ENCODE peak calls at places on chromosomes 2 and 18, in five cellular contexts. V is fibroblast of lung, O is K562, M is body of pancreas, U is ovary. H is an unnamed sample.

GRCh38 chr2:193608451-193608850 is 1413.7 kb upstream of the TMEFF2 start:
- DNase-seq in V (no peak), O (no peak), M (no peak), U (no peak), H (no peak)

GRCh38 chr2:199966405-199966804 is 11.0 kb downstream of the MAIP1 start:
- DNase-seq in V (no peak), O (no peak), M (no peak), U (no peak), H (no peak)

GRCh38 chr18:10739152-10739551 is 213.3 kb downstream of the NAPG start:
- DNase-seq in V (peak; percentile 45), O (no peak), M (no peak), U (no peak), H (no peak)

GRCh38 chr2:186611526-186611925 is 21.7 kb downstream of the ITGAV start:
- DNase-seq in V (no peak), O (no peak), M (no peak), U (no peak), H (no peak)

GRCh38 chr18:32483002-32483401 is 12.3 kb upstream of the GAREM1 start:
- DNase-seq in V (no peak), O (no peak), M (no peak), U (no peak), H (no peak)

GRCh38 chr2:226747288-226747687 is 52.3 kb downstream of the IRS1 start:
- DNase-seq in V (no peak), O (no peak), M (no peak), U (no peak), H (no peak)

GRCh38 chr2:20516646-20517341 is 69.9 kb downstream of the RHOB start:
- DNase-seq in V (peak; percentile 50), O (no peak), M (peak; percentile 48), U (peak; percentile 65), H (no peak)

GRCh38 chr2:48588745-48589144 is 28.9 kb upstream of the GTF2A1L start:
- DNase-seq in V (no peak), O (no peak), M (no peak), U (no peak), H (no peak)

GRCh38 chr2:218782529-218782845 is 540 bp downstream of the CYP27A1 start:
- DNase-seq in V (no peak), O (no peak), M (no peak), U (no peak), H (no peak)

GRCh38 chr2:46534589-46534988 is 55.2 kb downstream of the TMEM247 start:
- DNase-seq in V (no peak), O (no peak), M (no peak), U (no peak), H (no peak)

GRCh38 chr2:191014653-191015020 is 666 bp upstream of the STAT1 start:
- DNase-seq in V (no peak), O (no peak), M (no peak), U (no peak), H (no peak)

GRCh38 chr2:22867921-22868320 is 517.1 kb upstream of the KLHL29 start:
- DNase-seq in V (no peak), O (no peak), M (peak; percentile 3), U (no peak), H (no peak)

GRCh38 chr2:172080641-172081230 is 4.6 kb upstream of the DLX1 start:
- DNase-seq in V (no peak), O (no peak), M (no peak), U (no peak), H (no peak)

GRCh38 chr2:151206446-151206968 is 55.2 kb downstream of the RBM43 start:
- DNase-seq in V (no peak), O (no peak), M (no peak), U (no peak), H (no peak)

GRCh38 chr2:192571636-192572035 is 376.9 kb upstream of the TMEFF2 start:
- DNase-seq in V (no peak), O (no peak), M (no peak), U (no peak), H (no peak)

GRCh38 chr18:48219429-48220145 is 189.6 kb downstream of the ZBTB7C start:
- DNase-seq in V (no peak), O (no peak), M (no peak), U (no peak), H (no peak)

GRCh38 chr18:54392621-54393023 is 34.9 kb downstream of the C18orf54 start:
- DNase-seq in V (peak; percentile 54), O (peak; percentile 35), M (no peak), U (no peak), H (peak; percentile 48)

GRCh38 chr18:23032030-23032582 is 99.0 kb downstream of the RBBP8 start:
- DNase-seq in V (peak; percentile 84), O (no peak), M (no peak), U (no peak), H (peak; percentile 73)

GRCh38 chr2:240645346-240646060 is 20.2 kb downstream of the GPR35 start:
- DNase-seq in V (no peak), O (no peak), M (no peak), U (no peak), H (no peak)

GRCh38 chr2:175431054-175431780 is 249.7 kb upstream of the ATP5MC3 start:
- DNase-seq in V (no peak), O (no peak), M (no peak), U (no peak), H (no peak)

GRCh38 chr2:67896131-67896865 is 166.5 kb downstream of the C1D start:
- DNase-seq in V (no peak), O (no peak), M (no peak), U (no peak), H (no peak)

GRCh38 chr18:55314615-55315237 is 273.3 kb downstream of the TCF4 start:
- DNase-seq in V (no peak), O (no peak), M (no peak), U (no peak), H (no peak)

GRCh38 chr2:197165020-197165419 is 145.6 kb downstream of the ANKRD44 start:
- DNase-seq in V (no peak), O (no peak), M (no peak), U (no peak), H (no peak)

GRCh38 chr2:159501743-159502142 is 114.6 kb downstream of the BAZ2B start:
- DNase-seq in V (no peak), O (no peak), M (no peak), U (no peak), H (no peak)

GRCh38 chr2:33210626-33211025 is 263.9 kb downstream of the LTBP1 start:
- DNase-seq in V (peak; percentile 99), O (no peak), M (peak; percentile 25), U (peak; percentile 61), H (peak; percentile 92)

GRCh38 chr2:85754313-85755095 is 713 bp downstream of the ATOH8 start:
- DNase-seq in V (peak; percentile 63), O (peak; percentile 45), M (peak; percentile 55), U (peak; percentile 68), H (peak; percentile 33)

GRCh38 chr2:178069551-178069950 is 3.0 kb downstream of the PDE11A start:
- DNase-seq in V (peak; percentile 10), O (no peak), M (no peak), U (no peak), H (no peak)

GRCh38 chr2:26399781-26400376 is 1.8 kb upstream of the DRC1 start:
- DNase-seq in V (no peak), O (no peak), M (no peak), U (no peak), H (no peak)

GRCh38 chr2:189144700-189145211 is 34.8 kb downstream of the COL5A2 start:
- DNase-seq in V (peak; percentile 46), O (no peak), M (no peak), U (no peak), H (no peak)

GRCh38 chr2:29079887-29080286 is 5.6 kb upstream of the PCARE start:
- DNase-seq in V (no peak), O (no peak), M (no peak), U (no peak), H (no peak)

GRCh38 chr2:29072971-29073725 is 1.2 kb downstream of the PCARE start:
- DNase-seq in V (no peak), O (no peak), M (no peak), U (no peak), H (no peak)

GRCh38 chr2:29073913-29074312 is 410 bp downstream of the PCARE start:
- DNase-seq in V (no peak), O (no peak), M (no peak), U (no peak), H (no peak)

GRCh38 chr2:29074401-29074800 is at the start of gene PCARE:
- DNase-seq in V (no peak), O (no peak), M (no peak), U (no peak), H (no peak)

DNA sequence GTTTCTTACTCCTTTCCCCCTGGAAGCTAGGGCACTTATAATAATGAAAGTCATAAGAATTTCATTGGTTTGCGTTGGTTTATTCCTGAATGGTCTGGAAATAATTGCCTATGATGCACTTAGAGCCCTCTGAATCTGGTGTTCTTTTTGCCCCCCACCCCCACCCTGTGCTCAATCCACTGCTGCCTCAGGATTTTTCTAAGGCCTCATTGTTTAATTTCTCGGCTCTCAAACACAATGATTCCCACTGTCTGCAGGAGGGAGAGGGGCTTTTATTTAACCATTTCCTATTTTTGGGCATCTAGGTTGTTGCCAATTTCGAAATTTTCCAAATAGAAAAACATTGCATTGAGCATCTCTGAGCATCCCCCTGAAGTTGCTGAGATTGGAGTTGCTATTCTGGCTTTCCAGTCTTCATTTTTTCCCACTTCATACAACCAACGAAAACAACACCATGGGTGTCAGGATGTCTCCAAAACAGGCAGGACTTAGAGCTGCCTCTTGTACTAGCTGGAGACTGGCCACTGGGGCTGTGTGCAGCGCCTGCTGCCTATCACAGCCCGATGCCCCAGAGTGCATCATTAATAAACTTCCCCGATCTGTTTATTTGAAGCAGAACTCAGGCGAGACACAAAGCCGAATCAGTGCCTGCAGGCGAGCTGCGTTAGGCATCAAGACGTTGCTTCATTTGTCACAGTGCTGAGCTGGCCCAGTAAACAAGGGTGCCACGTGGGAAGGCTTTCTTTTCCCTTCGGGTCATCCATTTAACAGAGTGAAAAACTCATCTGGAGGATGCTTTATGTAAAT is 1.8 kb upstream of the PCARE start:
- DNase-seq in V (peak; percentile 40), O (no peak), M (no peak), U (no peak), H (no peak)
- TF ChIP-seq CTCF in V (no peak), O (no peak), M (no peak), U (no peak), H (no peak)

GRCh38 chr2:63049291-63050185 is 1.1 kb upstream of the OTX1 start:
- DNase-seq in V (no peak), O (no peak), M (no peak), U (peak; percentile 34), H (peak; percentile 21)
- H3K4me1 ChIP-seq in V (no peaks in the 10 kb centered on the region), O (peaks cover 39% of the 10 kb centered on the region), M (peaks cover 38% of the 10 kb centered on the region), U (peaks cover 10% of the 10 kb centered on the region), H (peaks cover 11% of the 10 kb centered on the region)

GRCh38 chr2:12918138-12918840 is 201.6 kb downstream of the TRIB2 start:
- DNase-seq in V (no peak), O (no peak), M (no peak), U (no peak), H (no peak)
- H3K27ac ChIP-seq in V (peak overlapping the region; percentile 44), O (no peak overlapping the region), M (peak overlapping the region; percentile 67), U (no peak overlapping the region), H (no peak overlapping the region)

DNA sequence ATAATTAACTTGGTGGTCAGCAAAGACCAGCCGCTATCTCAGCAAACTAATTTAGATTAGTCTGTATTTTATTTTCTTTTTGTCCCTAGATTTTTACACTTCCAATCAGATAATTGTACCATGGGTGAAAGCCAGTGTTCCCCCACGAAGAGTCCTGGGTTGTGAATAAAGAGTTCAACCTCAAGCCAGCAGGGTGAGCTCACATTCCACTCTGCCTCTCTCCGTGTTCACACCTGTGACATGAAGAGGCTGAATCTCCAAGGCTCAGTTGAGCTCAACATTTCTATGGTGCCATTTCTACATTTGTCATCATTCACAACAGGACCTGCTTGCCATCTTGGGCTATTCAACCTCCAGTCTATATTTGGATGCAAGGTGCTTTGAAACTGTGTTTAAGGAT is 771.5 kb downstream of the GALR1 start:
- DNase-seq in V (no peak), O (no peak), M (no peak), U (no peak), H (no peak)
- TF ChIP-seq CTCF in V (no peak), O (no peak), M (no peak), U (no peak), H (no peak)

H was measured in foreskin keratinocyte.